ENCODE peak calls at places on chromosomes 13 and 19, in six cellular contexts. M is ELR; T is heart right ventricle; S is hypothalamus; X is stimulated activated CD4-positive, alpha-beta T cell treated with anti-CD3 and anti-CD28 coated beads, Interleukin-2, amount 100 ng/mL, for 24 hours; G is substantia nigra. P is an unnamed sample.

GRCh38 chr13:24083722-24084421 is 76.6 kb upstream of the SPATA13 start:
- DNase-seq in M (no peak), T (no peak), S (no peak), X (no peak), G (no peak), P (no peak)

GRCh38 chr13:45364876-45365557 is 24.0 kb upstream of the TPT1 start:
- DNase-seq in M (no peak), T (no peak), S (no peak), X (no peak), G (no peak), P (no peak)

GRCh38 chr13:32829676-32830091 is 186.5 kb upstream of the KL start:
- DNase-seq in M (peak), T (no peak), S (no peak), X (no peak), G (no peak), P (peak)

GRCh38 chr13:42548731-42549554 is 25.0 kb upstream of the TNFSF11 start:
- DNase-seq in M (no peak), T (no peak), S (no peak), X (no peak), G (no peak), P (no peak)

GRCh38 chr13:36347826-36348225 is 1.6 kb upstream of the SPART start:
- DNase-seq in M (no peak), T (no peak), S (no peak), X (no peak), G (no peak), P (no peak)

GRCh38 chr13:33637978-33638743 is 179.8 kb upstream of the RFC3 start:
- DNase-seq in M (peak), T (no peak), S (no peak), X (no peak), G (no peak), P (no peak)

GRCh38 chr19:14113762-14114414 is 3.7 kb downstream of the PRKACA start:
- DNase-seq in M (no peak), T (peak), S (no peak), X (peak), G (no peak), P (no peak)

GRCh38 chr19:47112166-47112663 is 1.4 kb downstream of the ZC3H4 start:
- DNase-seq in M (peak), T (peak), S (peak), X (peak), G (peak), P (peak)

GRCh38 chr19:778910-779653 is 18.2 kb upstream of the PTBP1 start:
- DNase-seq in M (peak), T (no peak), S (no peak), X (no peak), G (no peak), P (peak)

GRCh38 chr19:1251233-1251502 is 2.8 kb downstream of the MIDN start:
- DNase-seq in M (peak), T (no peak), S (no peak), X (no peak), G (no peak), P (peak)

GRCh38 chr13:60494296-60494695 is 97.3 kb downstream of the TDRD3 start:
- DNase-seq in M (no peak), T (no peak), S (no peak), X (no peak), G (no peak), P (no peak)

GRCh38 chr19:17846146-17846545 is 1.6 kb downstream of the JAK3 start:
- DNase-seq in M (no peak), T (no peak), S (no peak), X (no peak), G (no peak), P (no peak)

GRCh38 chr19:4971424-4971793 is 2.5 kb downstream of the KDM4B start:
- DNase-seq in M (peak), T (no peak), S (no peak), X (no peak), G (no peak), P (no peak)

P was measured in A172.